ENCODE peak calls at places on chromosomes 4 and X, in ten cellular contexts. O, U, C, W, D, M, H, P, F and L are unnamed samples.

GRCh38 chr4:15035152-15035551 is 32.9 kb downstream of the CPEB2 start:
- DNase-seq in W (peak), U (no peak), P (no peak), M (no peak), C (peak), F (no peak), D (no peak), O (no peak), H (no peak), L (no peak)

GRCh38 chr4:174119818-174120217 is 163.6 kb downstream of the FBXO8 start:
- DNase-seq in C (no peak), H (no peak), D (no peak), O (no peak), M (no peak), U (no peak), P (no peak), F (no peak), W (no peak), L (no peak)

GRCh38 chrX:1097328-1097727 is 115.1 kb downstream of the CRLF2 start:
- DNase-seq in F (no peak), U (no peak), H (no peak), D (no peak), C (no peak), P (no peak), O (no peak), M (peak), W (no peak), L (no peak)

GRCh38 chrX:136250191-136251041 is 784 bp downstream of the MAP7D3 start:
- DNase-seq in U (peak), M (no peak), H (no peak), D (no peak), O (no peak), F (no peak), C (no peak), W (peak), P (no peak), L (no peak)

GRCh38 chrX:41332005-41332404 is 2.0 kb upstream of the DDX3X start:
- DNase-seq in U (no peak), D (no peak), H (no peak), P (no peak), M (no peak), W (no peak), O (no peak), C (no peak), F (no peak), L (no peak)

GRCh38 chr4:156972370-156972980 is 876 bp upstream of the PDGFC start:
- DNase-seq in U (peak), M (no peak), D (no peak), P (no peak), H (no peak), W (peak), O (no peak), C (peak), F (no peak), L (no peak)

GRCh38 chrX:101682723-101683122 is 23.1 kb upstream of the ARMCX2 start:
- DNase-seq in O (no peak), F (no peak), H (no peak), M (no peak), D (no peak), C (peak), P (no peak), W (no peak), U (no peak), L (no peak)

GRCh38 chrX:85836868-85837267 is 210.5 kb downstream of the CHM start:
- DNase-seq in W (no peak), H (peak), F (no peak), D (no peak), P (no peak), U (no peak), M (no peak), C (peak), O (no peak), L (no peak)

GRCh38 chr4:166972071-166972470 is 262.2 kb downstream of the SPOCK3 start:
- DNase-seq in O (no peak), M (no peak), P (no peak), W (no peak), D (no peak), H (peak), F (no peak), C (no peak), U (no peak), L (no peak)

GRCh38 chr4:153112071-153112460 is 92.2 kb upstream of the TRIM2 start:
- DNase-seq in H (no peak), U (no peak), M (no peak), P (no peak), W (no peak), D (no peak), O (no peak), C (no peak), F (no peak), L (no peak)

GRCh38 chrX:40083120-40083978 is 14.4 kb downstream of the BCOR start:
- DNase-seq in O (no peak), H (no peak), D (peak), U (peak), M (no peak), F (peak), P (no peak), C (no peak), W (peak), L (no peak)

GRCh38 chr4:185282968-185283367 is 73.6 kb downstream of the SNX25 start:
- DNase-seq in F (no peak), P (no peak), D (no peak), H (peak), U (peak), M (no peak), O (no peak), W (no peak), C (peak), L (no peak)

GRCh38 chr4:836003-836511 is 10.1 kb upstream of the CPLX1 start:
- DNase-seq in C (no peak), M (no peak), D (peak), O (no peak), F (no peak), U (no peak), W (no peak), P (no peak), H (no peak), L (no peak)

GRCh38 chr4:96035727-96036126 is 195.8 kb downstream of the PDHA2 start:
- DNase-seq in M (no peak), C (no peak), U (no peak), H (peak), F (no peak), P (no peak), W (no peak), O (no peak), D (no peak), L (no peak)

GRCh38 chr4:90227177-90227576 is 100.0 kb downstream of the CCSER1 start:
- DNase-seq in P (no peak), D (no peak), W (no peak), M (no peak), H (no peak), O (no peak), C (no peak), U (no peak), F (no peak), L (no peak)

DNA sequence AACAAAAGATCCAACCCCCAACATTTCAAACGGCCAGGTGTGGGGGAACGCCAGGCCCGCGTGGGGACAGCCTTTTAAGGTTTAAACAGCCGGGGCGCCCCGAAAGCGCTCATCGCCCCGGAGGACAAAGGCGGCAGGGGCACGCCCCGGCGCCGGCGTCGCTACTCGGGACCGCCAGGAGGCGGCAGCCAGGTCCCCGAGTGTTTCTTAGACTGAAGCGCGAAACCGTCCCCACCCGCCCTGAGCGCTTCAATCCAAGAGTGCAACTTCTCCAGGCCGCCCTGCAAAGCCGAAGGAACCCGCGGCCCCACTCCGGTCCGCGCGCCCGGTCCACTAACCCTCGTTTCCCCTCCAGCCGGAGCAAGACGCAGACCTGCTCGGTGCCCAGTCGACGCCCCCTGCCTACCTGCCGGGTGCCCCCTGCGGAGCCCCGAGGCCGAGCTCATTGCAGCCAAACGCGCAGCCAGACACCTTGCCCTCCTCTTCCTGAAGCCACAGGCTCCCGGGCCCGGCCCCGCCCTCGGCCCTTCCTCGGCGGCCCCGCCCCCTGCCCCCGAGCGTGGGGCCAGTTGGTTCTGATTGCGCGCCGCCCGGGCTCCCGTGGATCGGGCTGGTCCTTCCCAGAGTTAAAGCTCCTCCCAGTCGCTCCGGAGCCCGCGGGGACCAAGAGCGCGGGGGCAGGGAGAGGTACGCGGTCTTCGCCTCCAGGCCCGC is at the start of gene CASP6:
- DNase-seq in H (peak), W (peak), U (peak), P (peak), F (peak), O (peak), M (peak), D (peak), C (peak), L (peak)
- TF ChIP-seq CTCF in H (peak), W (peak), U (peak), P (peak), F (peak), O (peak), M (peak), D (peak), C (peak), L (peak)

DNA sequence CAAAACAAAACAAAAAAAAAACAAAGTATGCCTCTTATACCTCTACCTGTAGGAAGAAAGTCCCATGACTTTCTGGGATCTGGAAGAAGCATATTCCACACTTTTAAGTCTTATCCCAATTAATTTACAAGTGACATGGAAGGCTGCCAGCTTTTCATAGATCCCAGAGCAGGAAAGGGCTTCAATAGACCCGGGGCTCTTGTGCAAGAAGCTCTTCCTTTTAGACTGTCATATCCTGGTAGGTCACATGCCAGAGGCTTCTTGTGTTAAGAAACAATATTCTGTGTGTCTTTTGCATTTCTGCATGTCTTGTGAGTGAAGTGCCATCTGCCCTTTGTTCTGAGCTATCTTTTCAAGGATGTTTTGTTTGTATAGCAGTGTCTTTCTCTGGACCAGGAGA is 84.4 kb upstream of the PHOX2B start:
- DNase-seq in F (no peak), H (peak), P (no peak), D (no peak), W (no peak), O (no peak), C (no peak), M (no peak), U (no peak), L (no peak)
- TF ChIP-seq CTCF in F (no peak), H (no peak), P (no peak), D (no peak), W (no peak), O (no peak), C (no peak), M (no peak), U (no peak), L (no peak)

GRCh38 chr4:10089346-10089745 is 27.3 kb downstream of the WDR1 start:
- DNase-seq in D (peak), C (no peak), O (no peak), H (peak), P (no peak), U (peak), M (no peak), W (peak), F (peak), L (no peak)
- TF ChIP-seq CTCF in D (peak), C (peak), O (no peak), H (no peak), P (no peak), U (peak), M (no peak), W (peak), F (peak), L (no peak)

GRCh38 chrX:42943051-42943450 is 165.1 kb upstream of the PPP1R2C start:
- DNase-seq in U (no peak), F (no peak), P (no peak), C (no peak), W (no peak), D (no peak), O (no peak), M (no peak), H (no peak), L (no peak)

GRCh38 chrX:42944381-42944998 is 166.5 kb upstream of the PPP1R2C start:
- DNase-seq in C (no peak), W (no peak), F (no peak), H (no peak), M (no peak), U (no peak), O (no peak), P (no peak), D (no peak), L (no peak)

GRCh38 chrX:42941671-42942070 is 163.7 kb upstream of the PPP1R2C start:
- DNase-seq in C (no peak), D (no peak), O (no peak), U (no peak), W (no peak), M (no peak), F (no peak), P (no peak), H (no peak), L (no peak)

GRCh38 chrX:42948723-42949122 is 170.8 kb upstream of the PPP1R2C start:
- DNase-seq in P (no peak), U (peak), F (no peak), M (no peak), H (no peak), C (no peak), O (no peak), W (no peak), D (no peak), L (no peak)

DNA sequence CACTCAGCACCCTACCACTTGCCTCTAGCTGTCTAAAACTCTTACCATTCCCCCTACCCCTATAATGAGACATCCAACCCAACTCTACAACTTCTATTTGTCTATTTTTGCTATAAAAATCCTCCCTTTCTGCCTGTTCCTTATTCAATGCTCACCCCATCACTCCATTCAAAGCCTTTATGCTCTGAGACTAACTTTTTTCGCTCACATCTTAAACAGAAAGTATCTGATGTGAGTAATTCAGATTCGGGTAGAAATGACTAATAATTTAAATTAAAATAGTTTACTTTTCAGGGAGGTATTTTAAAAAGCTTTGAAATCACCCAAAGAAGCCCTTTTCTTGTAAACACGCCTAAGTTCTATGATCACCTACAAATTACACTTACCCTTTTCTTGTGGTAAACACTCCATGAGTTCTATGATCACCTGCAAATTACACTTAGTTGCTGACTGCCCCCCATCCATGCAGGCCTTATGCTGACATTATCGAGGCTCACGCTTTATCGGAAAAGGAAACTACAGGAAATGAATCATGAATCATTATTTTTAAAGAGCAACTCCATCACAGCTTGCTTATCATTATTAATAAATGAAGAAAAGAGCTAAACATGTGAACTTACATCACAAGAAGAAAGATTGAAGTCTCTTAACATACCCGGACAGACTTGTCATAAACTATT is 168.7 kb upstream of the PPP1R2C start:
- DNase-seq in P (no peak), M (no peak), O (no peak), F (no peak), D (no peak), W (no peak), H (no peak), C (no peak), U (no peak), L (no peak)
- TF ChIP-seq CTCF in P (no peak), M (no peak), O (no peak), F (no peak), D (no peak), W (no peak), H (no peak), C (no peak), U (no peak), L (no peak)

GRCh38 chr4:182093947-182094346 is 149.3 kb upstream of the TENM3 start:
- DNase-seq in H (no peak), D (no peak), U (no peak), M (no peak), P (no peak), O (no peak), C (no peak), W (no peak), F (no peak), L (no peak)
- TF ChIP-seq CTCF in H (no peak), D (no peak), U (peak), M (no peak), P (no peak), O (no peak), C (no peak), W (no peak), F (no peak), L (no peak)

DNA sequence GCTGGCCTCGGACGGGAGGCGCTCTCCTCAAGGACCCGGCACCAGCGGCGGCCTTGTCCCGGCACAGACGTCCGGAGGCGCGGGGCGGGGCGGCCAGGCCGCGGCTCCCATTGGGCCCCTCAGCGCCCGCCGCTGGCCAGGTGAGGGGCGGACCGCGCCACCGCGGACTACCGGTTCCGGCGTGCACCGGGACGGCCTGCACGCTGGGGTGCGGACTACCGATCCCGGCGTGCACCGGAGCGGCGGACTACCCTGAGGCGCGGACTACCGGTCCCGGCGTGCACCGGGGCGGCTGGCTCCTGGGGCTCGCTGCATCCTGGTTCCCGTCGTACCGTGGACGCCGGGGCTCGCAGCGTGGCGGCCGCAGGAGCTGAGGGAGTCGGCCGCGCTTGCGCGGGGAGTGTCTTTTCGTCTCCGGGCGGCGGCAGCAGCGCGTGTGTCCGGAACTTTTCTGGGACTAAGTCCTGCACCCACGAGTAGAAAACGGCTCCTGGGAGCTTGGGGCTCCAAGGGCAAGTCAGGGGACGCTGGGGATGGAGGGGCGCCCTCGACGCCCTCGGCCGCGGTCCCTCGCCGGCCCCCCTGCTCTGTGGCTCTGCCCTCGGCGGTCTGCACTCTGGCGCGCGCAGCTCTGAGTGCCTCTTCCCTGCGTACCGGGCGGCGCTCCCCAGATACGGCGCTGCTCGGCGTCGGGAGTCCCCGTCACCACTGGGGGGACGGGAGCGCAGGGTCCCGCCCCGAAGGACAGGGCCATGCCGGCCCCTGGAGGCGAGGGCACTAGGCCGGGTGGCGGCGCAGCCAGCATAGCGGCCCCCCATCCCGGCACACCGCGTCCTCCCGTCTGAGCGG is at the start of gene LETM1:
- DNase-seq in H (peak), C (peak), W (peak), D (peak), P (peak), U (peak), M (peak), F (peak), O (peak), L (peak)
- TF ChIP-seq CTCF in H (peak), C (peak), W (no peak), D (no peak), P (no peak), U (peak), M (no peak), F (peak), O (peak), L (no peak)

DNA sequence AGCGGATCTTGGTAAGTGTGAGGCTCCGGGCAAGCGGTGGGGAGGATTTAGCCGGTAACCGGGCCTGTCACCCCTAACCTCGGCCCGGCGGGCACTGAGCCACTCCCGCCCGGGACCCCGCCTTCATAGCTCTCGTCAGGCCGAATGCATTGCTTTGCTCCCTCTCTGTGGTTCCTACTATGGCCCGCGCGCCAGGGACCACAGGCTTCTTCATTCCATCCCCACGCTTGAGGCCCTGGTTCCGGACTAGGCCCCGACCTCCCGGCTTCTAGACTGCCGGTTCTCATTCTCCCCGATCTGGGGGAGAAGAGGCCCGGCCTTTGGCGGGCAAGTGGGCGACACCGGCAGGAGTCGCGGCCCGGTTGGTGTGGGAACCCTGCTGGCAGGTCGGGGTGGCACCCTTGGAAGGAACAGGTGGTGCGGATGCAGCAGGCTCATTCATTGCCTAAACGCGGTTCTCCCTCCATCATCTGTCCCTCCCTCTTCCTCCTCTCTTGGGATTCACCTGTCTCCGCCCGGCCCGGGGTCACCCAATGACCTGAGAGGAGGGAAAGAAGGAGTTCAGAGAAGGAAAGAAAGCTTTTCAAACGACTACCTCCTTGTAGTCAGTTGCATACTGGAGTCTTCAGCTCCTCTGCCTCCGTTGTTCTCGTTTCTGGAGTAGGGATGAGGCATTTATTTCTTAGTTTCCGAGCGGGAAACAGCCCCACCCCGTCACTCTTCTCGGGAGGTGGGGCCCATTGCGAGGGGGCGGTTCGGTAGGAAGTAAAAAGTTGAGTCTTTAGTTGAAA is at the start of gene NDUFC1:
- DNase-seq in D (peak), W (peak), U (peak), F (peak), C (peak), H (peak), M (peak), P (no peak), O (no peak), L (no peak)
- TF ChIP-seq CTCF in D (peak), W (no peak), U (peak), F (peak), C (peak), H (peak), M (no peak), P (no peak), O (peak), L (peak)